ENCODE peak calls at places on chromosome 10, in six cellular contexts. N is SJSA1, M is aorta, J is mammary epithelial cell, Z is cardiac muscle cell, S is Panc1. U is an unnamed sample. For H3K9me3, the result is how much of the 10 kb centered on the place peaks cover.

GRCh38 chr10:53697038-53697437 is 924.5 kb upstream of the MBL2 start:
- DNase-seq in N (no peak), M (no peak), J (peak), Z (no peak), S (no peak), U (no peak)

GRCh38 chr10:81031774-81032173 is 494.1 kb downstream of the SH2D4B start:
- DNase-seq in N (no peak), M (no peak), J (no peak), Z (no peak), S (no peak), U (no peak)

GRCh38 chr10:10993785-10994184 is 23.9 kb upstream of the CELF2 start:
- DNase-seq in N (no peak), M (no peak), J (no peak), Z (no peak), S (no peak), U (no peak)

GRCh38 chr10:46218921-46219320 is 67.9 kb upstream of the ANTXRL start:
- DNase-seq in N (no peak), M (no peak), J (no peak), Z (peak), S (no peak), U (no peak)

GRCh38 chr10:63156236-63156635 is 23.1 kb downstream of the NRBF2 start:
- DNase-seq in N (no peak), M (no peak), J (no peak), Z (peak), S (no peak), U (no peak)

GRCh38 chr10:97173036-97173435 is 12.7 kb downstream of the SLIT1 start:
- DNase-seq in N (no peak), M (no peak), J (no peak), Z (no peak), S (no peak), U (no peak)

GRCh38 chr10:128519581-128519980 is 393.4 kb upstream of the MKI67 start:
- DNase-seq in N (no peak), M (no peak), J (no peak), Z (no peak), S (no peak), U (no peak)

GRCh38 chr10:26860026-26860541 is 674 bp downstream of the ABI1 start:
- DNase-seq in N (peak), M (peak), J (peak), Z (peak), S (no peak), U (peak)

GRCh38 chr10:91194497-91195179 is 25.8 kb upstream of the PCGF5 start:
- DNase-seq in N (peak), M (no peak), J (no peak), Z (peak), S (no peak), U (no peak)

GRCh38 chr10:127046975-127047877 is 142.0 kb downstream of the DOCK1 start:
- DNase-seq in N (peak), M (no peak), J (no peak), Z (peak), S (no peak), U (no peak)

GRCh38 chr10:93804200-93804599 is 46.5 kb downstream of the LGI1 start:
- DNase-seq in N (no peak), M (no peak), J (no peak), Z (no peak), S (no peak), U (no peak)

GRCh38 chr10:86663576-86664369 is 4.5 kb upstream of the LDB3 start:
- DNase-seq in N (no peak), M (peak), J (no peak), Z (no peak), S (no peak), U (no peak)

GRCh38 chr10:3452683-3453388 is 280.3 kb upstream of the PITRM1 start:
- DNase-seq in N (peak), M (no peak), J (peak), Z (peak), S (no peak), U (no peak)

GRCh38 chr10:73414230-73414981 is 548 bp upstream of the ANXA7 start:
- DNase-seq in N (no peak), M (no peak), J (peak), Z (no peak), S (no peak), U (no peak)

GRCh38 chr10:71864861-71865473 is 13.9 kb upstream of the PSAP start:
- DNase-seq in N (no peak), M (no peak), J (peak), Z (peak), S (no peak), U (no peak)

GRCh38 chr10:87771871-87772500 is 46.0 kb downstream of the ATAD1 start:
- DNase-seq in N (peak), M (no peak), J (peak), Z (peak), S (no peak), U (no peak)

GRCh38 chr10:104324931-104325330 is 13.3 kb downstream of the ITPRIP start:
- DNase-seq in N (no peak), M (peak), J (no peak), Z (no peak), S (no peak), U (no peak)

GRCh38 chr10:113028393-113029054 is 78.5 kb downstream of the TCF7L2 start:
- DNase-seq in N (no peak), M (no peak), J (no peak), Z (no peak), S (no peak), U (no peak)

GRCh38 chr10:52682766-52683165 is 89.8 kb downstream of the MBL2 start:
- DNase-seq in N (no peak), M (no peak), J (peak), Z (no peak), S (no peak), U (no peak)

GRCh38 chr10:62433181-62433692 is 59.1 kb downstream of the ZNF365 start:
- DNase-seq in N (peak), M (peak), J (peak), Z (peak), S (peak), U (no peak)

GRCh38 chr10:55063817-55064216 is 262.8 kb upstream of the PCDH15 start:
- DNase-seq in N (no peak), M (no peak), J (no peak), Z (no peak), S (peak), U (no peak)

GRCh38 chr10:82394122-82394521 is 519.1 kb downstream of the NRG3 start:
- DNase-seq in N (no peak), M (no peak), J (no peak), Z (peak), S (no peak), U (no peak)

GRCh38 chr10:118373786-118374185 is 31.7 kb upstream of the FAM204A start:
- DNase-seq in N (peak), M (no peak), J (peak), Z (peak), S (no peak), U (no peak)

GRCh38 chr10:103652599-103653281 is 159.2 kb downstream of the NEURL1 start:
- DNase-seq in N (no peak), M (no peak), J (no peak), Z (no peak), S (no peak), U (no peak)

GRCh38 chr10:101686133-101686925 is 8.6 kb downstream of the FBXW4 start:
- DNase-seq in N (no peak), M (no peak), J (peak), Z (no peak), S (no peak), U (no peak)

GRCh38 chr10:48476279-48476982 is 128.4 kb downstream of the ARHGAP22 start:
- DNase-seq in N (no peak), M (no peak), J (no peak), Z (peak), S (no peak), U (no peak)

GRCh38 chr10:112801004-112801403 is 149.0 kb upstream of the TCF7L2 start:
- DNase-seq in N (no peak), M (no peak), J (no peak), Z (no peak), S (no peak), U (no peak)

GRCh38 chr10:20776384-20776783 is 120.7 kb downstream of the NEBL start:
- DNase-seq in N (no peak), M (no peak), J (no peak), Z (no peak), S (no peak), U (no peak)

GRCh38 chr10:79434223-79434687 is 11.2 kb downstream of the ZCCHC24 start:
- DNase-seq in N (no peak), M (no peak), J (peak), Z (peak), S (no peak), U (no peak)

GRCh38 chr10:8402469-8403074 is 348.1 kb downstream of the GATA3 start:
- DNase-seq in N (no peak), M (no peak), J (no peak), Z (peak), S (no peak), U (no peak)

GRCh38 chr10:118850418-118851061 is 95.8 kb upstream of the CACUL1 start:
- DNase-seq in N (peak), M (peak), J (peak), Z (peak), S (peak), U (peak)

GRCh38 chr10:98265403-98266378 is 2.3 kb downstream of the LOXL4 start:
- DNase-seq in N (no peak), M (no peak), J (no peak), Z (no peak), S (no peak), U (no peak)

GRCh38 chr10:5570007-5570655 is 45.4 kb downstream of the CALML3 start:
- DNase-seq in N (no peak), M (peak), J (no peak), Z (no peak), S (no peak), U (no peak)

GRCh38 chr10:103663802-103664201 is 170.3 kb downstream of the NEURL1 start:
- DNase-seq in N (no peak), M (peak), J (no peak), Z (no peak), S (no peak), U (no peak)

GRCh38 chr10:131645756-131646155 is 255.1 kb upstream of the PPP2R2D start:
- DNase-seq in N (no peak), M (no peak), J (no peak), Z (no peak), S (no peak), U (no peak)
- H3K9me3 ChIP-seq in N (under half), M (under half), J (under half), Z (under half), S (under half), U (under half)

GRCh38 chr10:7370511-7370910 is 40.3 kb downstream of the SFMBT2 start:
- DNase-seq in N (no peak), M (no peak), J (no peak), Z (no peak), S (no peak), U (no peak)
- H3K9me3 ChIP-seq in N (under half), M (under half), J (under half), Z (under half), S (under half), U (under half)

GRCh38 chr10:78288716-78289115 is 255.1 kb downstream of the RPS24 start:
- DNase-seq in N (no peak), M (no peak), J (no peak), Z (no peak), S (no peak), U (no peak)

GRCh38 chr10:78287618-78288017 is 254.0 kb downstream of the RPS24 start:
- DNase-seq in N (no peak), M (no peak), J (no peak), Z (no peak), S (no peak), U (no peak)

GRCh38 chr10:78292250-78292986 is 258.8 kb downstream of the RPS24 start:
- DNase-seq in N (no peak), M (no peak), J (no peak), Z (no peak), S (no peak), U (no peak)

GRCh38 chr10:78291733-78292132 is 258.1 kb downstream of the RPS24 start:
- DNase-seq in N (no peak), M (no peak), J (no peak), Z (no peak), S (no peak), U (no peak)

DNA sequence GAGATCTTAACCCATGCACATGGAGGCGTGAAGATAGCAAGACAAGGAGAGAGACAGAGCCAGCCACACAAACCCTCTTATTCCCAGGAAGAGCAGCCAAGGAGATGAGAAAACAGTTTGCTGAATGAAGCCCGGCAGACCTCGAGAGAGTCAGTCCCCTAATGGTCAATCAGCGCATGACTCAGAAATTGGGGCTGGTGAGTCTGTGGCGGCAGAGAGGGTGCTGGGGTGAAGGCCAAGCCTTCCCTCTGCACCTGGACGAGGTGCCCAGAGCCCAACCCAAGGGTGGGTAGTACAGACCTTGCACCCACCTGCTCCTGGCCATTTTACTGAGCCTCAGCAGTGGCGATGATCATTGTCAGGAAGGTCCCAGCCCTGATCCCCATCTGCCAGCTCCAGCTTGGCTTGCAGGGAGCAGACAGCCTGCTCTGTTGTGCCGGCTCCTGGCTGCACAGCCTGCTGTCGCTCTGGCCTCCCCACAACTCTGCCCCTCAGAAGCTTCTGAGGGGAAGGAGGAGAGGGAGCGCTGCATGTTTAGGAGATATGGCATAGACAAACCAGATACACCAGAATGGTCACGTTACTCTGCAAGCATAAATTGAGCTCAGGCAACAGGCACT is 256.6 kb downstream of the RPS24 start:
- DNase-seq in N (no peak), M (no peak), J (no peak), Z (no peak), S (no peak), U (no peak)
- H3K9me3 ChIP-seq in N (under half), M (under half), J (under half), Z (under half), S (under half), U (under half)

GRCh38 chr10:132842397-132842796 is 56.5 kb upstream of the NKX6-2 start:
- DNase-seq in N (no peak), M (no peak), J (no peak), Z (no peak), S (no peak), U (no peak)

GRCh38 chr10:132841254-132841975 is 55.5 kb upstream of the NKX6-2 start:
- DNase-seq in N (no peak), M (no peak), J (no peak), Z (no peak), S (no peak), U (no peak)

GRCh38 chr10:132839061-132839460 is 53.1 kb upstream of the NKX6-2 start:
- DNase-seq in N (no peak), M (no peak), J (no peak), Z (no peak), S (no peak), U (no peak)

GRCh38 chr10:132838346-132838970 is 52.5 kb upstream of the NKX6-2 start:
- DNase-seq in N (no peak), M (peak), J (no peak), Z (no peak), S (no peak), U (no peak)

GRCh38 chr10:132840698-132841097 is 54.8 kb upstream of the NKX6-2 start:
- DNase-seq in N (no peak), M (peak), J (no peak), Z (no peak), S (no peak), U (no peak)
- H3K9me3 ChIP-seq in N (under half), M (under half), J (under half), Z (under half), S (under half), U (under half)

GRCh38 chr10:130360826-130361311 is 224.7 kb downstream of the GLRX3 start:
- DNase-seq in N (no peak), M (no peak), J (no peak), Z (no peak), S (no peak), U (no peak)

GRCh38 chr10:130359711-130360110 is 223.5 kb downstream of the GLRX3 start:
- DNase-seq in N (no peak), M (no peak), J (no peak), Z (no peak), S (no peak), U (no peak)

GRCh38 chr10:130357951-130358350 is 221.8 kb downstream of the GLRX3 start:
- DNase-seq in N (no peak), M (no peak), J (no peak), Z (no peak), S (no peak), U (no peak)

GRCh38 chr10:130357226-130357625 is 221.0 kb downstream of the GLRX3 start:
- DNase-seq in N (no peak), M (no peak), J (no peak), Z (no peak), S (no peak), U (no peak)

GRCh38 chr10:130358981-130359650 is 222.9 kb downstream of the GLRX3 start:
- DNase-seq in N (no peak), M (no peak), J (no peak), Z (no peak), S (no peak), U (no peak)
- H3K9me3 ChIP-seq in N (under half), M (under half), J (under half), Z (under half), S (under half), U (under half)

GRCh38 chr10:111765216-111765615 is 418.3 kb downstream of the GPAM start:
- DNase-seq in N (no peak), M (no peak), J (no peak), Z (no peak), S (no peak), U (no peak)
- H3K9me3 ChIP-seq in N (under half), M (under half), J (under half), Z (under half), S (under half), U (under half)